ENCODE peak calls at places on chromosomes 1 and 21, in seven cellular contexts. Q is epithelial cell of esophagus; L is coronary artery; O is effector memory CD4-positive, alpha-beta T cell; W is retinal pigment epithelial cell; F is naive thymus-derived CD4-positive, alpha-beta T cell; A is dorsolateral prefrontal cortex. M is an unnamed sample.

GRCh38 chr1:29649375-29650040 is 413.2 kb downstream of the PTPRU start:
- DNase-seq in Q (peak), L (peak), O (no peak), W (no peak), F (no peak), A (no peak), M (no peak)

GRCh38 chr1:225766967-225767413 is 10.6 kb upstream of the SRP9 start:
- DNase-seq in Q (peak), L (peak), O (no peak), W (no peak), F (no peak), A (no peak), M (no peak)

GRCh38 chr1:111743679-111744101 is 4.5 kb upstream of the INKA2 start:
- DNase-seq in Q (no peak), L (no peak), O (no peak), W (no peak), F (no peak), A (no peak), M (no peak)

GRCh38 chr1:161732319-161732718 is 11.0 kb downstream of the FCRLB start:
- DNase-seq in Q (no peak), L (no peak), O (no peak), W (no peak), F (no peak), A (no peak), M (no peak)

GRCh38 chr1:171185064-171185463 is at the start of gene FMO2:
- DNase-seq in Q (peak), L (no peak), O (no peak), W (no peak), F (no peak), A (no peak), M (no peak)

GRCh38 chr1:84756455-84757082 is 66.3 kb upstream of the SSX2IP start:
- DNase-seq in Q (no peak), L (no peak), O (no peak), W (no peak), F (no peak), A (no peak), M (no peak)

GRCh38 chr1:101136739-101137138 is 100.1 kb upstream of the S1PR1 start:
- DNase-seq in Q (no peak), L (no peak), O (no peak), W (no peak), F (peak), A (no peak), M (no peak)

GRCh38 chr1:99662581-99663208 is 16.8 kb downstream of the PALMD start:
- DNase-seq in Q (peak), L (peak), O (no peak), W (no peak), F (no peak), A (no peak), M (no peak)

GRCh38 chr1:9397984-9398526 is 105.4 kb downstream of the SPSB1 start:
- DNase-seq in Q (no peak), L (no peak), O (no peak), W (no peak), F (no peak), A (no peak), M (peak)

GRCh38 chr1:12275370-12275769 is 45.5 kb downstream of the VPS13D start:
- DNase-seq in Q (peak), L (no peak), O (no peak), W (no peak), F (peak), A (no peak), M (no peak)

GRCh38 chr1:200365897-200366426 is 43.9 kb downstream of the ZNF281 start:
- DNase-seq in Q (no peak), L (no peak), O (no peak), W (no peak), F (no peak), A (no peak), M (no peak)

GRCh38 chr1:52637946-52638345 is 5.0 kb downstream of the SHISAL2A start:
- DNase-seq in Q (no peak), L (no peak), O (no peak), W (no peak), F (no peak), A (no peak), M (no peak)

GRCh38 chr1:18970762-18971161 is 14.3 kb upstream of the IFFO2 start:
- DNase-seq in Q (peak), L (no peak), O (no peak), W (no peak), F (no peak), A (no peak), M (no peak)

GRCh38 chr1:215526147-215526845 is 40.8 kb upstream of the KCTD3 start:
- DNase-seq in Q (peak), L (no peak), O (no peak), W (no peak), F (peak), A (no peak), M (peak)

GRCh38 chr1:185170291-185170848 is 13.4 kb downstream of the SWT1 start:
- DNase-seq in Q (peak), L (no peak), O (no peak), W (no peak), F (peak), A (no peak), M (peak)

GRCh38 chr1:32540589-32540988 is 1.4 kb downstream of the ZBTB8A start:
- DNase-seq in Q (no peak), L (no peak), O (no peak), W (no peak), F (no peak), A (no peak), M (no peak)

GRCh38 chr1:203286161-203286984 is 18.9 kb upstream of the BTG2 start:
- DNase-seq in Q (peak), L (no peak), O (no peak), W (no peak), F (no peak), A (no peak), M (no peak)

GRCh38 chr1:245142171-245142798 is 12.5 kb upstream of the KIF26B start:
- DNase-seq in Q (no peak), L (no peak), O (no peak), W (no peak), F (no peak), A (no peak), M (no peak)

GRCh38 chr1:204565617-204566582 is 49.7 kb downstream of the MDM4 start:
- DNase-seq in Q (peak), L (no peak), O (peak), W (peak), F (peak), A (peak), M (peak)

GRCh38 chr1:205319081-205320018 is 2.2 kb downstream of the NUAK2 start:
- DNase-seq in Q (peak), L (no peak), O (no peak), W (peak), F (peak), A (no peak), M (no peak)

GRCh38 chr1:25004355-25004754 is 74.3 kb upstream of the RUNX3 start:
- DNase-seq in Q (no peak), L (no peak), O (no peak), W (no peak), F (no peak), A (no peak), M (peak)

DNA sequence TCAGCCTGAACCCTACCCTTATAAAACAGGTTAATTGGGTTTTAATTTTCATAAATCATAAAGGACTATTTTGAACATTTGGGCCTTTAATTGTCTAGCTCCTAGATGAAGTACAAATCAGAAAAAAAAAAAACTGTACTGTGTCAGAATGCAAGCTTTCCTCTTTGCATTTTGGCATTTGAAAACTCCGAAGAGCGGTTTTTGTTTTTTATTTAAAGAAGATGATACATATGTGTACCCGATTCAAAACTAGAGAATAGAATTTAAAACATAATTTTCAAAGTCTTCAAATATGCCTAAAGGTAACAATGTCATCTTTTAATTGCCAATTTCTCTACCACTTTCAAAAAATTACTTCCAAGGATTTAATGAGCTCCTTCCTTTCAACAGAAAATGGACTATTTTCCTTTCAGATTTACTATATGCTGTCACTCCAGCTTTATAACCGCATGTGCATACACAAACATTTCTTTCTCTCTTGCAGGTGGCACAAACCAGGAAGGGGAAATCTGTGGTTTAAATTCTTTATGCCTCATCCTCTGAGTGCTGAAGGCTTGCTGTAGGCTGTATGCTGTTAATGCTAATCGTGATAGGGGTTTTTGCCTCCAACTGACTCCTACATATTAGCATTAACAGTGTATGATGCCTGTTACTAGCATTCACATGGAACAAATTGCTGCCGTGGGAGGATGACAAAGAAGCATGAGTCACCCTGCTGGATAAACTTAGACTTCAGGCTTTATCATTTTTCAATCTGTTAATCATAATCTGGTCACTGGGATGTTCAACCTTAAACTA is 33.7 kb downstream of the MRPL39 start:
- DNase-seq in Q (peak), L (no peak), O (peak), W (peak), F (peak), A (no peak), M (peak)
- H3K4me3 ChIP-seq in Q (no peak), L (no peak), O (peak), W (no peak), F (peak), A (no peak), M (peak)

DNA sequence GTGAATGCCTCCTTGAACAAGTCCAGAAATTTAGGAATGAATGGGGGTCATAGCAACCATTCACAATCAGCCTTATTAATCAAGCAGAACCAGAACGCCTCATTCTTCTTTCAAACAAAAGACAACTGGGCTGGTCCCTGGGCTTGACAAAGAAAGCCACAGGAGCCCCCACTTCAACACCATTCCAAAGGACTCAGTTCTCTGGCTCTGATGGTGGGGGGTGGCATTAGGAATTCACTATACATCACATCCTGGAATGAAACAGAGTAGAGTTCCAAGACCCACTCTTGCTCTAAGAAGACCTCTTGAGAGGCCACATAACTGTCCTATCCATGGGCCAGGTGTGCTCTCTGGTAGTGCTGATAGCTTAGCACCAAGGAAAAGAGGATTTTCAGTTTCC is 186.6 kb upstream of the ST6GALNAC5 start:
- DNase-seq in Q (no peak), L (no peak), O (no peak), W (no peak), F (no peak), A (no peak), M (no peak)
- H3K4me3 ChIP-seq in Q (no peak), L (no peak), O (no peak), W (no peak), F (no peak), A (no peak), M (no peak)

DNA sequence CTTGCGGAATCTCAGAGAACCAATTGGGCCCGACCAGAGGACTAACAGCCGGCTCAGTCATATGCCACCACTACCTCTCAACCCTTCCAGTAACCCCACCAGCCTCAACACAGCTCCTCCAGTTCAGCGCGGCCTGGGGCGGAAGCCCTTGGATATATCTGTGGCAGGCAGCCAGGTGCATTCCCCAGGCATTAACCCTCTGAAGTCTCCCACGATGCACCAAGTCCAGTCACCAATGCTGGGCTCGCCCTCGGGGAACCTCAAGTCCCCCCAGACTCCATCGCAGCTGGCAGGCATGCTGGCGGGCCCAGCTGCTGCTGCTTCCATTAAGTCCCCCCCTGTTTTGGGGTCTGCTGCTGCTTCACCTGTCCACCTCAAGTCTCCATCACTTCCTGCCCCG is 49.8 kb downstream of the ACP6 start:
- DNase-seq in Q (no peak), L (no peak), O (no peak), W (no peak), F (no peak), A (no peak), M (no peak)
- H3K4me3 ChIP-seq in Q (no peak), L (no peak), O (no peak), W (no peak), F (no peak), A (no peak), M (no peak)

GRCh38 chr1:239606850-239607400 is 220.6 kb downstream of the CHRM3 start:
- DNase-seq in Q (no peak), L (no peak), O (no peak), W (no peak), F (no peak), A (no peak), M (no peak)

GRCh38 chr1:239601108-239601507 is 214.7 kb downstream of the CHRM3 start:
- DNase-seq in Q (no peak), L (no peak), O (no peak), W (no peak), F (no peak), A (no peak), M (no peak)

GRCh38 chr1:239608469-239608868 is 222.1 kb downstream of the CHRM3 start:
- DNase-seq in Q (no peak), L (no peak), O (no peak), W (no peak), F (no peak), A (no peak), M (no peak)

GRCh38 chr1:239600588-239600987 is 214.2 kb downstream of the CHRM3 start:
- DNase-seq in Q (no peak), L (no peak), O (no peak), W (no peak), F (no peak), A (no peak), M (no peak)

DNA sequence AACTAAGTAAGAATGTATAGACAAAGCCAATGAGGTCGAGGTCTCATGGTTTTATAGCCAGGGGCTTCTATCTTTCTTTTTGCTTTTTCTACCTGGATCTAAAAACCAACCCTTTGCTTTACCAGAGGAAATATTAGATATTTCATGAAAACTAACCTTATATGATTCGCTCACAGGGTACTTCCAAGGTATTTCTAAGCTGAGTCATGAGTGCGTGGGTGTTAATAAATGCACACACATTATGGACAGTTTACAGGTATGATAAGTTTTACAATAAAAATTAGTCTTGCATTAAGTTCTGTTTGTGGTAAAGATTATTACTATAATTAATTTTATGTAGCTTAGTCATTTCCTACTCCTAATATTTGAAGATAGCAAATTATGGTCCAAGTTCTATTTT is 217.2 kb downstream of the CHRM3 start:
- DNase-seq in Q (peak), L (no peak), O (no peak), W (no peak), F (no peak), A (no peak), M (no peak)
- H3K4me3 ChIP-seq in Q (no peak), L (no peak), O (no peak), W (no peak), F (no peak), A (no peak), M (no peak)

DNA sequence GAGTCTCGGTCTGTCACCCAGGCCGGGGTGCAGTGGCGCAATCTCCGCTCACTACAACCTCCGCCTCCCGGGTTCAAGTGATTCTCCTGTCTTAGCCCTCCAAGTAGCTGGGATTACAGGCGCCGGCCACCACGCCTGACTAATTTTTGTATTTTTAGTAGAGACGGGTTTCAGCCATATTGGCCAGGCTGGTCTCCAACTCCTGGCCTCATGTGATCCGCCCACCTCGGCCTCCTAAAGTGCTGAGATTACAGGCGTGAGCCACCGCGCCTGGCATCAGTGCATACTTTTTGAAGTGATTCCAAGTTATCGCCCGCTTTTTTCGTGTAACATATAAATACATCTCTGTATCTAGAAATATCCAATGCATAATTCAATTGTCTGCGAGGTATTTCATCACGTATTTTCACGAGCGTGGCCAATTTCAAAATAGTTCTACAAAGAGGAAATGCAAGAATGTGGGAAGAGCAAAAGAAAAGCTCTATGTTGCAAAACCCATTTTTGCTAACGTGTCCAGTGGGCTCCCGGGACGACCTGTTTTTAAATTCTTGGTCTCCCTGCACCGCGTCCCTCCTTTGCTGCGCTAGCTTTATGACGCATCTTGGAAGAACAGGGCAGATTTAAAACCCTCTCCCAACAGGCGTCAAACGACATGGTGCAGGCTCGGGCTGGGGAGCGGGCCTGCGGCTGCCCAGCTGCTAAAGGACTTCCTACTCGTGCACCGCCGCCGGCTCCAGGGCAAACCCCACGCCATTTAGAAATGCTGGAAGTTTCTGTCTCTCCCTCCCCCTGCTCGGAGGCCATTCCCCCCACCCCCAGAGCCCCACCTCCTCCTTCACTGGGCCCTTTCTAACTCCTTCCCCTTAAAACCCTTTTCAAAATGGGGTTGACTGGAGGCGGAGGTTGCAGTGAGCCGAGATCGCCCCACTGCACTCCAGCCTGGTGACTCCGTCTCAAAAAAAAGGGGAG is 918 bp upstream of the IFNGR2 start:
- DNase-seq in Q (peak), L (peak), O (no peak), W (no peak), F (no peak), A (peak), M (no peak)
- H3K4me3 ChIP-seq in Q (peak), L (peak), O (peak), W (peak), F (peak), A (peak), M (peak)

DNA sequence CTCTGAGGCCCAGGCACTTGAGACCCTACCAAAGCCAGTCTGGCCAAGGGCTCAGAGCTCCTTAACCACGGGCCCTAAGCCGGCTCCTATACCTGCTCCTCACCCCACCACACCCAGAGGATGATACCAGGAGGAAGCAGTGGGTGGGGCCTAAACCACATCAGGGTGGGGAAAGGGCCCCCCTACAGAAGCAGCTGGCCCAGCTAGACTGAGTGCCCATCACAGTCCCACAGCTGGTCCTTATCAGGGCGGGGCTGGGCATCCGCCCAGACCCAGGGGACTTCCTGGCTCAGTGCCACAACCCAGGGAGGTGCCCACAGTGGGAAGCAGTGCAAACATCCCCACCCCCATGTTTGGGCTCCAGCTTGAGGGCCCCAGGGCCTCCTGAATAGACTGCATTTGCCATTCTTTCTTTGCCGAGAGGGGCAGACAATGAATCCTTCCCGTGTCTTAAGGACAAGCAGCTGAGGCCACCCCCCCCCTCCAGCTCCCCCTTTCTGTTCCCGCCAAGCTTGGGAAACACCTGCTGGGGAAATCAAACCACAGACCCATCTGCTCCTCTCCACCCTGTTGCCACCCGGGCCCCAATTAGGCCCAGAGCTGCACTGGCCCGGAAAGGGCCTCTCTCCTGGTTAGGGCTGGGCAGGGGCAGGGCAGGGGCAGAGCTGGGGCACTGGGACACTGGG is 6.2 kb downstream of the E2F2 start:
- DNase-seq in Q (no peak), L (no peak), O (peak), W (no peak), F (no peak), A (no peak), M (peak)
- H3K4me3 ChIP-seq in Q (no peak), L (no peak), O (peak), W (no peak), F (peak), A (no peak), M (peak)

GRCh38 chr1:231417503-231417902 is 4.6 kb downstream of the EGLN1 start:
- DNase-seq in Q (no peak), L (no peak), O (no peak), W (no peak), F (no peak), A (no peak), M (no peak)
- H3K4me3 ChIP-seq in Q (no peak), L (peak), O (no peak), W (peak), F (no peak), A (peak), M (no peak)

DNA sequence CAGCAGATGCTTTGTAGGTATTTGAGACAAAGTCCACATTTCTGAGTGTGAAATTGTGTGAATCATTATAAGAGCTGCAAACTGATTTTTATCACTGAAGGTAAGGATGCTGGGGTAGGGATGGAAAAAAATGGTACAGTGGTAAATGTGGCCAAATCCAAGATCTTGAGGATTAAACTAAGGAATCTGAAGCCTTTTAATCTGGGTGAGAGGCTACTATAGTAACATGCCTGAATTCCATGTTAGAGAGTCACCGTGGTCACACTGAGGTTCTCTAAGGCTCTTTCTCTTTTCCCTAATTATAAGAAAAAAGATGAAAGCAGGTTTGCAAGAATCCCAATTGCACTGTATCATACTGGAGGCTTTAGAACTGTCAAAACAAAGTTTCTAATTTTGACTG is 17.6 kb downstream of the PTGER3 start:
- DNase-seq in Q (no peak), L (no peak), O (no peak), W (peak), F (no peak), A (no peak), M (no peak)
- H3K4me3 ChIP-seq in Q (no peak), L (no peak), O (no peak), W (no peak), F (no peak), A (no peak), M (no peak)

M was measured in Jurkat, Clone E6-1.